ENCODE peak calls at places on chromosomes 7 and 10, in six cellular contexts. V is AG08396, H is frontal cortex, K is skeletal muscle cell, N is RWPE1, L is progenitor cell of endocrine pancreas. U is an unnamed sample.
A peak's percentile ranks its signal among the peaks of the same experiment; 100 is the strongest.

GRCh38 chr10:47176903-47177860 is 122.8 kb upstream of the GDF10 start:
- DNase-seq in K (no peak), H (no peak), V (no peak), N (no peak), L (no peak), U (no peak)

GRCh38 chr10:102344067-102344466 is 51.4 kb upstream of the NFKB2 start:
- DNase-seq in K (no peak), H (no peak), V (no peak), L (no peak), N (peak; percentile 54), U (no peak)

GRCh38 chr7:24284699-24285506 is 913 bp downstream of the NPY start:
- DNase-seq in V (no peak), N (no peak), H (no peak), L (peak; percentile 19), K (no peak), U (peak; percentile 85)

GRCh38 chr10:90047243-90047729 is 345.9 kb downstream of the KIF20B start:
- DNase-seq in H (no peak), L (no peak), K (no peak), N (no peak), V (no peak), U (no peak)

GRCh38 chr10:112815238-112816032 is 134.6 kb upstream of the TCF7L2 start:
- DNase-seq in H (no peak), K (peak; percentile 44), V (peak; percentile 53), L (no peak), N (peak; percentile 41), U (no peak)

GRCh38 chr10:62047960-62048383 is 146.5 kb downstream of the ARID5B start:
- DNase-seq in V (no peak), H (no peak), N (no peak), L (no peak), K (no peak), U (no peak)

GRCh38 chr7:99551329-99551728 is 585 bp downstream of the FAM200A start:
- DNase-seq in V (peak; percentile 22), K (no peak), L (no peak), H (peak; percentile 7), N (peak; percentile 20), U (no peak)

GRCh38 chr10:127932521-127933270 is 25.8 kb downstream of the PTPRE start:
- DNase-seq in V (no peak), L (no peak), K (no peak), N (no peak), H (no peak), U (no peak)

GRCh38 chr7:108071551-108071950 is 58.6 kb downstream of the LAMB4 start:
- DNase-seq in N (no peak), L (no peak), V (no peak), H (no peak), K (no peak), U (no peak)

GRCh38 chr10:111936143-111936542 is 247.4 kb downstream of the GPAM start:
- DNase-seq in K (no peak), N (no peak), H (no peak), V (no peak), L (no peak), U (no peak)

GRCh38 chr10:60238408-60239100 is 151.1 kb downstream of the ANK3 start:
- DNase-seq in H (no peak), K (peak; percentile 15), L (no peak), N (peak; percentile 26), V (peak; percentile 50), U (peak; percentile 18)

GRCh38 chr7:81721428-81721827 is 48.4 kb downstream of the HGF start:
- DNase-seq in H (no peak), K (no peak), N (no peak), L (no peak), V (no peak), U (no peak)

GRCh38 chr10:33122014-33122788 is 164.2 kb upstream of the ITGB1 start:
- DNase-seq in H (no peak), V (peak; percentile 77), K (peak; percentile 79), N (no peak), L (no peak), U (no peak)

GRCh38 chr10:70222340-70222794 is 10.9 kb downstream of the PPA1 start:
- DNase-seq in K (no peak), H (no peak), V (no peak), N (peak; percentile 85), L (no peak), U (no peak)

GRCh38 chr10:79387974-79388850 is 40.9 kb downstream of the PPIF start:
- DNase-seq in H (peak; percentile 5), N (no peak), K (no peak), V (no peak), L (peak; percentile 2), U (peak; percentile 26)

GRCh38 chr10:27746364-27747095 is 911 bp upstream of the MKX start:
- DNase-seq in V (no peak), H (no peak), L (no peak), N (no peak), K (no peak), U (peak; percentile 45)

GRCh38 chr10:2761311-2761710 is 306.0 kb upstream of the PFKP start:
- DNase-seq in V (no peak), L (no peak), H (no peak), K (no peak), N (no peak), U (no peak)

GRCh38 chr7:1380211-1380815 is 79.0 kb downstream of the MICALL2 start:
- DNase-seq in H (no peak), L (no peak), N (no peak), V (no peak), K (no peak), U (peak; percentile 48)

GRCh38 chr10:133325392-133325760 is 11.3 kb downstream of the CALY start:
- DNase-seq in N (no peak), H (no peak), K (no peak), V (no peak), L (no peak), U (no peak)

GRCh38 chr7:85890244-85890811 is 703.5 kb upstream of the SEMA3D start:
- DNase-seq in N (peak; percentile 25), L (no peak), K (no peak), H (peak; percentile 31), V (peak; percentile 2), U (peak; percentile 8)

U was measured in H7.